ENCODE peak calls at places on chromosomes 7 and 10, in nine cellular contexts. W is heart right ventricle, R is vagina, F is K562, H is H1, Q is lower lobe of right lung, T is body of pancreas, M is stomach, X is endothelial cell of umbilical vein. Y is an unnamed sample. For H3K36me3 and H3K4me1, the result is how much of the 10 kb centered on the place peaks cover.

GRCh38 chr7:1950066-1950622 is 280.1 kb downstream of the ELFN1 start:
- DNase-seq in W (no peak), R (no peak), F (no peak), H (no peak), Q (peak), T (no peak), M (no peak), X (no peak), Y (no peak)

GRCh38 chr7:52764502-52765169 is 270.8 kb upstream of the POM121L12 start:
- DNase-seq in W (no peak), R (no peak), F (no peak), H (no peak), Q (no peak), T (no peak), M (no peak), X (peak), Y (no peak)

GRCh38 chr10:33546031-33546430 is 211.6 kb upstream of the NRP1 start:
- DNase-seq in W (no peak), R (no peak), F (no peak), H (no peak), Q (no peak), T (no peak), M (no peak), X (no peak), Y (no peak)

GRCh38 chr7:30648744-30649540 is 33.3 kb downstream of the CRHR2 start:
- DNase-seq in W (no peak), R (peak), F (no peak), H (no peak), Q (no peak), T (no peak), M (no peak), X (no peak), Y (no peak)

GRCh38 chr7:114100810-114101209 is 182.0 kb upstream of the PPP1R3A start:
- DNase-seq in W (no peak), R (no peak), F (no peak), H (no peak), Q (no peak), T (no peak), M (no peak), X (no peak), Y (no peak)

GRCh38 chr10:43424431-43424830 is 12.5 kb upstream of the ZNF487 start:
- DNase-seq in W (no peak), R (no peak), F (no peak), H (no peak), Q (no peak), T (no peak), M (no peak), X (no peak), Y (no peak)

GRCh38 chr10:114403545-114404161 is 649 bp downstream of the AFAP1L2 start:
- DNase-seq in W (peak), R (no peak), F (no peak), H (no peak), Q (no peak), T (peak), M (no peak), X (no peak), Y (no peak)

GRCh38 chr7:1623810-1624209 is 46.3 kb upstream of the ELFN1 start:
- DNase-seq in W (no peak), R (no peak), F (no peak), H (no peak), Q (no peak), T (no peak), M (no peak), X (no peak), Y (no peak)

GRCh38 chr7:82714883-82715282 is 271.3 kb upstream of the CACNA2D1 start:
- DNase-seq in W (no peak), R (no peak), F (no peak), H (no peak), Q (no peak), T (no peak), M (no peak), X (no peak), Y (no peak)

GRCh38 chr7:3042861-3043489 is 692 bp downstream of the CARD11 start:
- DNase-seq in W (no peak), R (no peak), F (peak), H (no peak), Q (no peak), T (no peak), M (no peak), X (no peak), Y (peak)

GRCh38 chr7:137992738-137993394 is 9.0 kb downstream of the CREB3L2 start:
- DNase-seq in W (no peak), R (no peak), F (no peak), H (no peak), Q (no peak), T (peak), M (no peak), X (peak), Y (no peak)
- H3K27ac ChIP-seq in W (peak), R (peak), F (peak), H (no peak), Q (peak), T (peak), M (peak), X (peak), Y (no peak)

GRCh38 chr10:112613620-112614019 is 166.6 kb downstream of the VTI1A start:
- DNase-seq in W (peak), R (no peak), F (no peak), H (no peak), Q (no peak), T (no peak), M (no peak), X (no peak), Y (no peak)

GRCh38 chr10:112616647-112617046 is 169.6 kb downstream of the VTI1A start:
- DNase-seq in W (no peak), R (no peak), F (no peak), H (no peak), Q (no peak), T (no peak), M (no peak), X (no peak), Y (no peak)

GRCh38 chr10:112614072-112614471 is 167.1 kb downstream of the VTI1A start:
- DNase-seq in W (no peak), R (no peak), F (no peak), H (no peak), Q (no peak), T (no peak), M (no peak), X (no peak), Y (no peak)

GRCh38 chr10:112615269-112615668 is 168.3 kb downstream of the VTI1A start:
- DNase-seq in W (no peak), R (no peak), F (no peak), H (no peak), Q (no peak), T (no peak), M (no peak), X (no peak), Y (no peak)
- H3K36me3 ChIP-seq in W (under half), R (under half), F (under half), H (under half), Q (under half), T (under half), M (under half), X (under half), Y (under half)

GRCh38 chr7:85079434-85079833 is 107.4 kb downstream of the SEMA3D start:
- DNase-seq in W (no peak), R (no peak), F (no peak), H (no peak), Q (no peak), T (no peak), M (no peak), X (no peak), Y (no peak)
- H3K4me1 ChIP-seq in W (under half), R (under half), F (under half), H (under half), Q (under half), T (under half), M (under half), X (under half), Y (under half)

GRCh38 chr7:134371536-134371935 is 54.8 kb upstream of the SLC35B4 start:
- DNase-seq in W (no peak), R (no peak), F (no peak), H (no peak), Q (no peak), T (no peak), M (no peak), X (no peak), Y (no peak)

GRCh38 chr7:134375206-134375605 is 58.5 kb upstream of the SLC35B4 start:
- DNase-seq in W (no peak), R (no peak), F (no peak), H (no peak), Q (no peak), T (no peak), M (no peak), X (no peak), Y (no peak)

GRCh38 chr7:134374791-134375190 is 58.1 kb upstream of the SLC35B4 start:
- DNase-seq in W (no peak), R (no peak), F (no peak), H (no peak), Q (no peak), T (no peak), M (no peak), X (no peak), Y (no peak)

GRCh38 chr7:134374291-134374690 is 57.6 kb upstream of the SLC35B4 start:
- DNase-seq in W (no peak), R (no peak), F (no peak), H (no peak), Q (no peak), T (no peak), M (no peak), X (no peak), Y (no peak)

DNA sequence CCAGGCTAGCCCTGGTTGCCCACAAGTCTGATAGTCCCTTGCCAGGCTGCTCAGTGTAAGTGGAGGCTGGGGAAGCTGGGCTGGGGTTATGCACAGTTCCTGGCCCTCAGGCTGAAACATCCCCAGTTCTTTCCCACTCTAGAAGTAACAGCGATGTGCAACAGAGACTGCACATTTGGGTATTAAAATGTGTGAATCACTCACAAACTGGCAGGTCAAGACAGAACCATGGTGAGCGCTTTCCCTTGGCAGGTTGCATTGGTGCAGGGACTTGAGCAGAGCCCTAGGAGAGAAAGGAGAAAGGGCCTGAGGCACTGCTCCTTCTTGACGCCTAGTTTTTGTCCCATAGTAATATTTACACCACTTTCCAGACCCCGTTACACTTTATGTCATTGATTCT is 56.1 kb upstream of the SLC35B4 start:
- DNase-seq in W (no peak), R (no peak), F (no peak), H (no peak), Q (no peak), T (no peak), M (no peak), X (no peak), Y (no peak)
- H3K27ac ChIP-seq in W (no peak), R (no peak), F (no peak), H (no peak), Q (no peak), T (no peak), M (peak), X (no peak), Y (no peak)

DNA sequence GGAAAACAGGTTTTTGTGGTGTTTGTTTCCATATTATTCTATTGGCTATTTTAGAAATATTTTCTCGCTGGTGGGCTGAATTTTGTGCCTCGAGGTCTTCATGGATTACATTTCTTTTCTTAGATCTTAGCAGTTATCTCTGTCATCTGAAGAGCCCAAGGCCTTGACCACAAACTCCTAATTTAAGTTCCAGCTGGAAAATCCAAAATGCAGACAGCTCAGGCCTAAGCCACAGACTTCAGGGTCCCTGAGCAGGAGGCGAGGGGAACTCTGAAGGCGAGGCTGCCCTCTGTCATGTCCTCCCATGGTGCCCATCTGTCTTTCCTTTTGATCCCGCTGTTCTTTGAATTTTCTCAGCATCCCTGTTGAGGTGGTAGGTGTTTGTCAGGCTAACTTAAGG is 14.3 kb downstream of the DENND10 start:
- DNase-seq in W (no peak), R (no peak), F (no peak), H (no peak), Q (no peak), T (no peak), M (no peak), X (no peak), Y (no peak)
- H3K36me3 ChIP-seq in W (under half), R (under half), F (under half), H (half or more), Q (half or more), T (under half), M (half or more), X (under half), Y (under half)

DNA sequence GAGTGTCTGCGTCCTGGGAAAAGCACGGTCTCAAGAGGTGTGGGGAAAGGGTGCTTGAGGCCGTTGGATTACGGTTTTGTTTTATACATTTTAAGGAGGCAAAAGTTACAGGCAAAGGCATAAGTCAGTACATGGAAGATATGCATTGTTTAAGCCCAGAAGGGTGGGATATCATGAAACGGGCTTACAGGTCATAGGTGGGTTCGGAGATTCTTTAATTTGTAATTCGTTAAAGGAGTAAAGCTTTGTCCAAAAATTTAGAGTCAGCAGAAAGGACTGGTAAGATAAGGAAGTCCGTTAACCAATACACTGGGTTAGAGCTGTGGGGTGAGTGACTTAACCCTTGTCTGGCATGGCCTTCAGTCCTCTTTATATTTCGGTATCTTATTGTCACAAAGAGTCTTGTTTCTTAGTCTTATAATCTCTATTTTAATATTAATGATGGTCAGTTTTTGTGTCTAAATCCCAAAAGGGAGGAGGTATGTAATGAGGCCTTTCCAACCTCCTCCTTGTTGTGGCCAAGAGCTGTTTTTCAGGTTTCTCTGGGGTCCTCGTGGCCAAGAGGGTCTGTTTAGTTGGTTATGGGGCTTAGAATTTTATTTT is 12.7 kb downstream of the TSPAN14 start:
- DNase-seq in W (no peak), R (no peak), F (no peak), H (no peak), Q (no peak), T (no peak), M (no peak), X (no peak), Y (no peak)
- H3K4me1 ChIP-seq in W (under half), R (half or more), F (half or more), H (under half), Q (half or more), T (half or more), M (half or more), X (half or more), Y (half or more)

GRCh38 chr10:119997429-119997828 is 104.9 kb downstream of the SEC23IP start:
- DNase-seq in W (no peak), R (no peak), F (no peak), H (no peak), Q (no peak), T (no peak), M (no peak), X (no peak), Y (no peak)
- H3K27ac ChIP-seq in W (no peak), R (no peak), F (no peak), H (no peak), Q (no peak), T (no peak), M (no peak), X (no peak), Y (no peak)

GRCh38 chr7:118079369-118079768 is 104.6 kb upstream of the LSM8 start:
- DNase-seq in W (no peak), R (no peak), F (no peak), H (no peak), Q (no peak), T (no peak), M (no peak), X (no peak), Y (no peak)
- H3K36me3 ChIP-seq in W (under half), R (under half), F (under half), H (under half), Q (under half), T (under half), M (under half), X (under half), Y (under half)

GRCh38 chr10:133225707-133226191 is 4.3 kb upstream of the UTF1 start:
- DNase-seq in W (no peak), R (no peak), F (no peak), H (no peak), Q (no peak), T (no peak), M (no peak), X (no peak), Y (no peak)

GRCh38 chr10:133224861-133225366 is 5.1 kb upstream of the UTF1 start:
- DNase-seq in W (no peak), R (no peak), F (peak), H (no peak), Q (no peak), T (no peak), M (no peak), X (no peak), Y (no peak)

GRCh38 chr10:133229265-133230022 is 573 bp upstream of the UTF1 start:
- DNase-seq in W (no peak), R (no peak), F (no peak), H (no peak), Q (no peak), T (no peak), M (no peak), X (no peak), Y (no peak)

GRCh38 chr10:133226251-133226808 is 3.7 kb upstream of the UTF1 start:
- DNase-seq in W (no peak), R (no peak), F (no peak), H (no peak), Q (no peak), T (no peak), M (no peak), X (no peak), Y (no peak)

GRCh38 chr10:133227256-133227655 is 2.8 kb upstream of the UTF1 start:
- DNase-seq in W (no peak), R (no peak), F (no peak), H (no peak), Q (no peak), T (no peak), M (no peak), X (no peak), Y (peak)
- H3K4me1 ChIP-seq in W (under half), R (under half), F (under half), H (under half), Q (under half), T (under half), M (under half), X (under half), Y (under half)

Y was measured in naive thymus-derived CD4-positive, alpha-beta T cell.